ENCODE peak calls at places on chromosomes 1 and 21, in four cellular contexts. H, S, R and I are unnamed samples.

GRCh38 chr1:17691147-17691634 is 63.9 kb upstream of the ACTL8 start:
- DNase-seq in S (no peak), H (no peak), R (no peak), I (no peak)

GRCh38 chr1:234244482-234244881 is 128.8 kb upstream of the COA6 start:
- DNase-seq in H (no peak), S (no peak), R (no peak), I (no peak)

GRCh38 chr1:36585760-36586072 is 103.0 kb upstream of the CSF3R start:
- DNase-seq in H (no peak), R (no peak), S (no peak), I (no peak)

GRCh38 chr21:34126691-34127090 is 53.3 kb downstream of the MRPS6 start:
- DNase-seq in S (no peak), H (no peak), R (no peak), I (no peak)

GRCh38 chr1:2225029-2225428 is 3.1 kb upstream of the SKI start:
- DNase-seq in H (peak; percentile 1), R (no peak), S (no peak), I (no peak)

GRCh38 chr1:198556969-198557368 is 16.5 kb upstream of the ATP6V1G3 start:
- DNase-seq in S (no peak), R (peak; percentile 11), H (no peak), I (no peak)

GRCh38 chr1:176461576-176461975 is 1.4 kb upstream of the PAPPA2 start:
- DNase-seq in R (no peak), H (no peak), S (no peak), I (no peak)

GRCh38 chr21:45087022-45087823 is 12.8 kb downstream of the ADARB1 start:
- DNase-seq in H (no peak), R (no peak), S (no peak), I (no peak)

GRCh38 chr21:34545079-34545884 is 33.3 kb upstream of the KCNE1 start:
- DNase-seq in R (no peak), H (peak; percentile 26), S (peak; percentile 53), I (no peak)

GRCh38 chr1:27148591-27148990 is 6.3 kb downstream of the SLC9A1 start:
- DNase-seq in S (no peak), R (no peak), H (no peak), I (no peak)

GRCh38 chr1:119008483-119009299 is 20.5 kb upstream of the TBX15 start:
- DNase-seq in H (peak; percentile 79), S (peak; percentile 58), R (peak; percentile 71), I (peak; percentile 28)
- TF ChIP-seq EZH2 in H (peak; percentile 67), S (no peak), R (no peak), I (no peak)

GRCh38 chr1:155002479-155003226 is at the start of gene ZBTB7B:
- DNase-seq in H (no peak), R (peak; percentile 41), S (peak; percentile 59), I (no peak)

GRCh38 chr1:155003227-155003765 is 694 bp downstream of the ZBTB7B start:
- DNase-seq in H (peak; percentile 59), S (peak; percentile 62), R (peak; percentile 41), I (no peak)

GRCh38 chr1:155001438-155001687 is 1.2 kb upstream of the ZBTB7B start:
- DNase-seq in H (no peak), S (no peak), R (peak; percentile 79), I (no peak)

GRCh38 chr1:155000725-155001437 is 1.7 kb upstream of the ZBTB7B start:
- DNase-seq in S (peak; percentile 96), H (peak; percentile 98), R (peak; percentile 92), I (no peak)

GRCh38 chr1:155001688-155002474 is 721 bp upstream of the ZBTB7B start:
- DNase-seq in H (peak; percentile 100), R (peak; percentile 99), S (peak; percentile 99), I (peak; percentile 82)
- TF ChIP-seq EZH2 in H (no peak), R (no peak), S (no peak), I (no peak)

GRCh38 chr1:156834322-156834721 is 17.7 kb upstream of the SH2D2A start:
- DNase-seq in S (no peak), R (no peak), H (no peak), I (no peak)
- TF ChIP-seq EZH2 in S (no peak), R (no peak), H (no peak), I (no peak)

GRCh38 chr1:58398714-58399113 is 147.8 kb downstream of the OMA1 start:
- DNase-seq in H (no peak), S (no peak), R (no peak), I (no peak)
- TF ChIP-seq EZH2 in H (no peak), S (no peak), R (no peak), I (no peak)

GRCh38 chr1:248622491-248623106 is 12.3 kb downstream of the OR2T11 start:
- DNase-seq in S (no peak), H (peak; percentile 6), R (peak; percentile 74), I (no peak)
- TF ChIP-seq EZH2 in S (no peak), H (no peak), R (no peak), I (no peak)

GRCh38 chr1:50426702-50427085 is 3.5 kb upstream of the DMRTA2 start:
- DNase-seq in S (peak; percentile 44), H (peak; percentile 41), R (no peak), I (no peak)
- TF ChIP-seq EZH2 in S (no peak), H (no peak), R (no peak), I (no peak)

GRCh38 chr1:75134939-75135828 is 996 bp downstream of the LHX8 start:
- DNase-seq in S (peak; percentile 74), R (peak; percentile 21), H (peak; percentile 79), I (no peak)
- TF ChIP-seq EZH2 in S (peak; percentile 77), R (peak; percentile 85), H (peak; percentile 33), I (no peak)

GRCh38 chr21:41170442-41170841 is 2.5 kb downstream of the BACE2 start:
- DNase-seq in R (peak; percentile 4), H (peak; percentile 74), S (peak; percentile 64), I (no peak)

GRCh38 chr21:41167348-41168342 is at the start of gene BACE2:
- DNase-seq in R (peak; percentile 57), H (peak; percentile 76), S (peak; percentile 81), I (no peak)

GRCh38 chr21:41169701-41170100 is 1.7 kb downstream of the BACE2 start:
- DNase-seq in S (no peak), R (no peak), H (no peak), I (no peak)

GRCh38 chr21:41168391-41169257 is 664 bp downstream of the BACE2 start:
- DNase-seq in S (peak; percentile 62), R (peak; percentile 38), H (peak; percentile 65), I (no peak)

GRCh38 chr21:41169258-41169576 is 1.3 kb downstream of the BACE2 start:
- DNase-seq in S (no peak), H (no peak), R (no peak), I (no peak)
- TF ChIP-seq EZH2 in S (no peak), H (peak; percentile 6), R (no peak), I (no peak)

DNA sequence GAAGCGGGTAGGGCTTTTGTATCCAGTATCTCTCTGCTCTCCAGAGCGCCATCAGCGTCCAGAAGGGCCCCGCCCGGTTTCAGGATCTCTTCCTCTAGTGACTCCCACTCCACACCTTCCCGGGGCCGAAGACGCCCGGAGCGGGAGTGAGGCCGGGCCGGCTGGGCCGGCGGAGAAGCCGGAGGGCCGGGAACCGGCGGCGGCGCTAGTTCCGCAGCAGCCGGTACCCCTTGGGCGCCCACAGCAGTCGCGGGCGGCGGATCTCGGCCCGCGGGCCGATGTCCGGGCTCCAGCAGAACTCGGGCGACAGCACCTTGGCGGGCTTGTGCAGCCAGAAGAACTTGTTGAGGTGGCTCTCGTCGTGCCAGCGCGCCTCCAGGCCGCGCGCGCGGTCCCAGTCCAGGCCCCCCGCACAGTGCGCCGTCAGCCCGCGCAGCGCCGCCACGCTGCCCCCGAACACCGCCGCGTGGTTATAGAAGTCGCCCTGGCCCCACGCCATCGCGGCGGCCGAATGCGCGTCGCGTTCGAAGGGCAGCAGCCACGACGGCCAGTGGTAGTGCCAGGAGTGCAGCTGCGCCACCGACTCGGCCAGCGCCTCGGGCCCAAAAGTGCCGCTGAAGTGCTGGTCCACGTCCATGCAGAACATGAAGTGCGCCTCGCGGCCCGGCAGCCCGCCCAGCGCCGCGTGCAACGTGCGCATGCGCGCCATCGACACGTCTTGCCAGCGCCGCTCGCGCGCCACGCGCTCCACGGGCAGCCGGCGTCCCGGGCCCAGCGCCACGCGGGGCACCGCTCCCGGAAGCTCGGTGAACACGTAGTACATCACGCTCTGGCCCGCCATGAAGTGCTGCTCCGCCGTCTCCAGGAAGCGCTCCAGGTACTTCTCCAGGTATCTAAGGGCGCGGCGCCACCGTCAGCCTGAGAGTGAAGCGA is 14.1 kb downstream of the A3GALT2 start:
- DNase-seq in S (no peak), R (no peak), H (peak; percentile 61), I (no peak)
- TF ChIP-seq EZH2 in S (no peak), R (no peak), H (peak; percentile 32), I (no peak)

GRCh38 chr1:217029311-217030157 is 306.3 kb upstream of the ESRRG start:
- DNase-seq in R (no peak), S (no peak), H (no peak), I (no peak)

GRCh38 chr1:217032715-217033367 is 309.6 kb upstream of the ESRRG start:
- DNase-seq in H (no peak), R (no peak), S (no peak), I (no peak)

GRCh38 chr1:217026506-217026905 is 303.3 kb upstream of the ESRRG start:
- DNase-seq in H (no peak), S (no peak), R (no peak), I (no peak)

DNA sequence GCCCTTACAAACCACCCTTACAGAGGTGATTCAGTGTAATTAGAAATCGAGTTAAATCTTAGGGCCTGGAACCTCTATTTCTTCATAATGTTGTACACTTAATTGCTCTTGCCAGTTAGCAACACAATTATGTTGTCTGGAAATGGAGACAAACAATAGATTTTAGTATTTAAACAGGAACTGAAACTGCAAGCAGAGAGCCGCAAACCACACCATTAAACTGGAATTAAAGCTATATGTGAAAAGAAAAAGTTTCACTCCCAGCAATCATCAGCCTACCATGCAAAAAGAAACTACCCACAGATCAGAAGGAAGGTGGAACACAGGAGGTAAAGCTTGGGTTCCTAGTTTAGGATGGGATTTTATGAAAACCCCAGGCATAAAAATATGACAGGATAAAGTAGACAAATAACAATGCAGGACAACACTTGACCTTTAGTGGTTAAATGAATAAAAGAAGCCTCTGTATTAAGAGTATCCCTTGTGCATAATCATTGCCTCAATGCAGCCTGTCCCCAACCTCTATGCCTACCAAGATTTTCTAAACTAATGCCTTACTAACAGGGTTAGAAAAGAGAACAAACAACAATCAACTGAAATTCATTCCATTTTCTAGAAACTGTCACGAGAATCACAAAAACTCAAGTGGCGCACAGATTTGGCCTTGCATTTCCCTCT is 304.3 kb upstream of the ESRRG start:
- DNase-seq in S (no peak), R (no peak), H (no peak), I (no peak)
- TF ChIP-seq EZH2 in S (no peak), R (no peak), H (no peak), I (no peak)